ENCODE peak calls at places on chromosomes 5 and 9, in seven cellular contexts. W is GM12878, Q is SK-N-SH, X is H1, D is GM12891, K is HepG2, U is K562. Y is an unnamed sample.

GRCh38 chr5:68252678-68253520 is 37.3 kb downstream of the PIK3R1 start:
- DNase-seq in X (peak; percentile 58), K (peak; percentile 63), U (peak; percentile 19), D (no peak), W (no peak), Q (peak; percentile 67), Y (peak; percentile 22)

GRCh38 chr9:13446261-13446660 is 166.8 kb upstream of the MPDZ start:
- DNase-seq in Q (no peak), W (no peak), U (no peak), D (no peak), K (no peak), X (no peak), Y (no peak)

GRCh38 chr5:104498281-104498680 is 935.7 kb upstream of the NUDT12 start:
- DNase-seq in D (no peak), Q (no peak), X (no peak), W (no peak), K (no peak), U (no peak), Y (no peak)

GRCh38 chr9:35919212-35920003 is 10.1 kb downstream of the SPAAR start:
- DNase-seq in K (no peak), U (no peak), Q (no peak), D (no peak), W (no peak), X (no peak), Y (no peak)

GRCh38 chr5:143316844-143317631 is 86.4 kb downstream of the NR3C1 start:
- DNase-seq in X (no peak), U (no peak), K (no peak), W (no peak), Q (peak; percentile 2), D (no peak), Y (no peak)

GRCh38 chr9:136614967-136615623 is 47.6 kb upstream of the EGFL7 start:
- DNase-seq in X (peak; percentile 71), Q (no peak), D (no peak), U (peak; percentile 48), K (no peak), W (no peak), Y (no peak)

GRCh38 chr5:142568271-142568995 is 117.5 kb downstream of the FGF1 start:
- DNase-seq in Q (no peak), D (no peak), K (no peak), U (no peak), X (no peak), W (no peak), Y (no peak)

GRCh38 chr9:91857831-91858669 is 92.0 kb downstream of the ROR2 start:
- DNase-seq in Q (no peak), K (no peak), X (peak; percentile 54), D (no peak), U (no peak), W (no peak), Y (no peak)

GRCh38 chr5:1507457-1507856 is 16.3 kb downstream of the LPCAT1 start:
- DNase-seq in K (no peak), U (no peak), Q (no peak), D (no peak), W (no peak), X (no peak), Y (no peak)

GRCh38 chr5:146006470-146006869 is 70.1 kb downstream of the SH3RF2 start:
- DNase-seq in D (no peak), U (no peak), W (no peak), Q (no peak), K (no peak), X (no peak), Y (no peak)

GRCh38 chr9:104868687-104869404 is 59.1 kb downstream of the ABCA1 start:
- DNase-seq in X (peak; percentile 54), U (peak; percentile 18), Q (peak; percentile 37), D (peak; percentile 74), K (no peak), W (no peak), Y (peak; percentile 48)

GRCh38 chr5:168315991-168316578 is 24.6 kb downstream of the WWC1 start:
- DNase-seq in W (no peak), K (peak; percentile 86), X (no peak), D (no peak), Q (no peak), U (no peak), Y (no peak)

GRCh38 chr5:180235077-180235476 is 26.1 kb upstream of the RASGEF1C start:
- DNase-seq in Q (no peak), U (no peak), X (no peak), W (no peak), K (no peak), D (no peak), Y (no peak)

DNA sequence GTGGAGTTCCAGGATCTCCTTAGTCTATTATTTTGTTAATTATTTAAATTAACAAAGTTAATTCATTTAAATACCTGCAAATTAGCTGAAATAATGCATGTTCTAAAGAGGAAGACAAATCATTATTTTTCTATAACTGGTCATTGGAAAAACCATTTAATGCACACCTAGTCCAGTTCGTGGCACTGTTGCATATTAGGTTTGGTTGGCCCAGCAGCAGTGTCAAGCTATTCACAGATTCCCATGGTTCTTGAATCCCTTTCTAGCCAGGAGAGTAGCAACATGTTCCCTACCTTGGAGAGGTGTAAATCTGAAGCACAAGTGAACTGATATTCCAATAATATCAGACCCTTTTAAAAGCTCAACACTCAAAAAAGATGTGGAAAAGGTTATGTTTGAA is 155.2 kb downstream of the TMEM161B start:
- DNase-seq in D (no peak), X (no peak), U (no peak), Q (no peak), K (no peak), W (no peak), Y (no peak)
- TF ChIP-seq TAF1 in D (no peak), X (no peak), U (no peak), Q (no peak), K (no peak), W (no peak), Y (no peak)

DNA sequence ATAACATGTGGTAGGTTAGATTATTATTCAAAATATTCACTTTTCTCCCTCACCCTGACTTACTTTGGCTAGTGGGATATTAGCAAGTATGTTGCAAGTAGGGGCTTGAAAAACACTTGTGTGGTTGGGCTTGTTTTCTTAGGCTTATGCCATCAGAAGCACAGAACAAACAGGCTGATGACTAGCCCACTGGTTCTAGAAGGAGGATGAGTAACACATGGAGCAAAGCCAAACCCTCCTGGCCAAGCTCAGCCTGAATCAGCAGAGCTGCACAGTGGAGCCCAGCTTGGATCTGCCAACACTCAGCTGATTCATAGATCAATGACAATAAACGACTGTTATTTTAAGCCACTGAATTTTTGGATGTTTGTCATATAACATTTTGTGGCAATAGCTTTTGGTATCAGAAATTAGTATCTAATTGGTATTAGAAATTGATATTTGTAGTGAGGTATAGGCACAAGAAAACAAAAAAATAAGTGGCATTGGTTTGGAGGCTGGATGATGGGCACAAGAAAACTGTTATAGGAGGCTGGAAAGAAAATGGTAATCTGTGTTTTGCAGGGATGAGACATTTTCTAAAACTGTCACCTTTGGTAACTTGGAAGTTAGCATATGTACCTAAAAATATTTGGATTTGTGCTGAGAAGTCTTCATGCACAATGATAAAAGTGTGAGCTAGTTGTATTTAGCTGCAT is 46.1 kb upstream of the ZBED3 start:
- DNase-seq in U (no peak), Q (no peak), D (no peak), X (no peak), W (no peak), K (peak; percentile 45), Y (no peak)
- TF ChIP-seq TAF1 in U (no peak), Q (no peak), D (no peak), X (no peak), W (no peak), K (no peak), Y (no peak)

GRCh38 chr5:164237531-164237930 is 732.1 kb downstream of the MAT2B start:
- DNase-seq in K (no peak), W (no peak), Q (no peak), X (no peak), U (no peak), D (no peak), Y (no peak)
- TF ChIP-seq TAF1 in K (no peak), W (no peak), Q (no peak), X (no peak), U (no peak), D (no peak), Y (no peak)

GRCh38 chr9:24502548-24502947 is 43.1 kb downstream of the IZUMO3 start:
- DNase-seq in D (no peak), K (no peak), Q (no peak), X (no peak), W (no peak), U (no peak), Y (no peak)

GRCh38 chr9:24498632-24499031 is 47.1 kb downstream of the IZUMO3 start:
- DNase-seq in Q (no peak), K (no peak), X (no peak), D (no peak), U (no peak), W (no peak), Y (no peak)

GRCh38 chr9:24509850-24510249 is 35.8 kb downstream of the IZUMO3 start:
- DNase-seq in W (no peak), X (no peak), D (no peak), U (no peak), K (no peak), Q (no peak), Y (no peak)

GRCh38 chr9:24500761-24501160 is 44.9 kb downstream of the IZUMO3 start:
- DNase-seq in D (no peak), K (no peak), U (no peak), W (no peak), Q (no peak), X (no peak), Y (no peak)

DNA sequence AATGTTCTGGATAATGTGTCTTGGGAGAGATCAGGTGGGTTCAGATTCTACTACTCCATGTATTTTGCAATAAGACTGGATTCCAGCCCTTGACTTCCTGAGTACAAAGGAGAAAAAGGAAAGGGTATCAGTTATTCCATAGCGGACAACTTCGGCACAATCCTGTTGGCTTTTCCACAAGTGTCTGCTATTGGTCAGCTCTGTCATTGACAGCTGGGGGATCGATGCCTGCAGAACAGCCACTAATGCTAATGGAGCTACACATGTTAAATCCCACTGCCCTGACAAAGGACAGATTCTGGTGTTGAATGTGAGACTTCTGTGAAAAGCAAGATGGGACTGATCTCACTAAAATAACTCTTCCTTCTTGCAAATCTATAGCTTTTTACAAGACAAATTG is 41.2 kb downstream of the IZUMO3 start:
- DNase-seq in U (no peak), Q (no peak), K (no peak), W (no peak), D (no peak), X (no peak), Y (no peak)
- TF ChIP-seq TAF1 in U (no peak), Q (no peak), K (no peak), W (no peak), D (no peak), X (no peak), Y (no peak)

GRCh38 chr9:90020277-90020871 is 415.6 kb downstream of the GADD45G start:
- DNase-seq in W (no peak), Q (no peak), U (no peak), D (no peak), X (no peak), K (no peak), Y (no peak)
- TF ChIP-seq TAF1 in W (no peak), Q (no peak), U (no peak), D (no peak), X (no peak), K (no peak), Y (no peak)

DNA sequence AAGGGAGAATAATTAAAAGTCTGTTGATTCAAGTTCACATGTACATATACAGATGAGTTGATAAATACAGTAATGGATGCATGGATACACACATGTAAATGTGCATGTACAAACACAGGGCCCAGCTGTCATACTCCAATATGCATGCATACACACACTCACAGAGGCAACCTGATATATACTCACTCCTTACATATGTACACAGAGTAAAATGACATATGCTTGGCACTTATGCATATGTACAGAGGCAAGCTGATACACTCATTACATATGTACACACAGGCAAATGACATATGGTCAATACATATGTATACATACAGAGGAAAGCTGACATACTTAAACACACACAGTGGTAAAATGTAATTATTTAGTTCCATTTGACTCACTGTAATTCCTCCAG is 7.2 kb upstream of the TMEFF1 start:
- DNase-seq in X (no peak), K (no peak), Q (no peak), D (no peak), U (no peak), W (no peak), Y (no peak)
- TF ChIP-seq TAF1 in X (no peak), K (no peak), Q (no peak), D (no peak), U (no peak), W (no peak), Y (no peak)